ENCODE peak calls at places on chromosomes 7 and 10, in seven cellular contexts. G is fibroblast of villous mesenchyme; E is sigmoid colon; P is CD8-positive, alpha-beta T cell; R is A549; I is B cell; X is BE2C. A is an unnamed sample.

GRCh38 chr7:92699560-92699959 is 109.4 kb upstream of the FAM133B start:
- DNase-seq in R (no peak), I (no peak), E (no peak), P (no peak), X (no peak), G (peak), A (no peak)

GRCh38 chr7:121373177-121373576 is 22.9 kb downstream of the FAM3C start:
- DNase-seq in X (no peak), G (no peak), E (no peak), R (no peak), I (no peak), P (no peak), A (no peak)

GRCh38 chr10:123607386-123607785 is 58.8 kb upstream of the GPR26 start:
- DNase-seq in R (no peak), G (no peak), P (no peak), I (no peak), E (no peak), X (no peak), A (no peak)

GRCh38 chr10:70596110-70596798 is 6.3 kb downstream of the PRF1 start:
- DNase-seq in X (no peak), G (no peak), P (no peak), R (no peak), I (no peak), E (no peak), A (no peak)

GRCh38 chr7:100406767-100407166 is 21.7 kb downstream of the ZCWPW1 start:
- DNase-seq in R (no peak), I (no peak), G (peak), P (no peak), E (no peak), X (no peak), A (peak)

GRCh38 chr7:26534649-26535482 is 243.2 kb downstream of the SNX10 start:
- DNase-seq in R (no peak), I (no peak), P (no peak), G (no peak), X (no peak), E (no peak), A (no peak)

GRCh38 chr10:7046615-7047014 is 364.2 kb downstream of the SFMBT2 start:
- DNase-seq in G (no peak), E (no peak), X (no peak), I (peak), P (no peak), R (no peak), A (no peak)

GRCh38 chr7:80508440-80508839 is 3.4 kb downstream of the GNAT3 start:
- DNase-seq in E (no peak), X (no peak), G (peak), I (no peak), R (no peak), P (no peak), A (no peak)

GRCh38 chr7:106313456-106313891 is 28.7 kb upstream of the NAMPT start:
- DNase-seq in G (peak), E (no peak), P (no peak), X (no peak), R (no peak), I (no peak), A (peak)

GRCh38 chr10:92240289-92241157 is 50.4 kb downstream of the CPEB3 start:
- DNase-seq in P (peak), G (peak), E (peak), I (peak), R (peak), X (peak), A (peak)

GRCh38 chr7:39252916-39253315 is 275.2 kb downstream of the POU6F2 start:
- DNase-seq in X (no peak), R (no peak), E (no peak), G (no peak), I (no peak), P (no peak), A (no peak)

GRCh38 chr10:123759496-123760070 is 93.4 kb downstream of the GPR26 start:
- DNase-seq in P (no peak), R (no peak), E (no peak), G (no peak), I (no peak), X (no peak), A (no peak)

GRCh38 chr10:72099054-72099921 is 10.9 kb upstream of the SPOCK2 start:
- DNase-seq in I (no peak), P (no peak), X (no peak), R (no peak), G (peak), E (no peak), A (no peak)

GRCh38 chr10:122128357-122128756 is 139.4 kb downstream of the TACC2 start:
- DNase-seq in X (no peak), I (no peak), E (peak), P (no peak), R (no peak), G (peak), A (no peak)

GRCh38 chr10:44593952-44594351 is 209.1 kb upstream of the CXCL12 start:
- DNase-seq in E (no peak), G (no peak), X (no peak), I (no peak), R (no peak), P (no peak), A (no peak)

GRCh38 chr7:156223935-156224334 is 411.7 kb upstream of the SHH start:
- DNase-seq in R (no peak), G (no peak), X (no peak), P (no peak), I (no peak), E (no peak), A (no peak)

GRCh38 chr7:134770676-134771075 is 8.8 kb upstream of the CALD1 start:
- DNase-seq in R (no peak), P (no peak), I (no peak), E (no peak), X (no peak), G (no peak), A (no peak)

GRCh38 chr10:1507436-1507835 is 229.9 kb downstream of the ADARB2 start:
- DNase-seq in X (no peak), I (no peak), P (no peak), E (no peak), G (no peak), R (no peak), A (no peak)

GRCh38 chr10:77932016-77932715 is 5.6 kb upstream of the DLG5 start:
- DNase-seq in R (no peak), G (no peak), P (no peak), X (no peak), I (no peak), E (no peak), A (no peak)

GRCh38 chr7:4993471-4993870 is 34.5 kb upstream of the MMD2 start:
- DNase-seq in X (no peak), P (no peak), E (no peak), R (no peak), I (no peak), G (no peak), A (no peak)

GRCh38 chr7:79453266-79453557 is 255 bp downstream of the MAGI2 start:
- DNase-seq in P (no peak), X (no peak), I (no peak), E (no peak), G (no peak), R (peak), A (no peak)

GRCh38 chr10:80506836-80507483 is 30.7 kb upstream of the SH2D4B start:
- DNase-seq in X (no peak), I (no peak), R (no peak), G (no peak), P (no peak), E (peak), A (no peak)

GRCh38 chr7:131555565-131556054 is 818 bp downstream of the PODXL start:
- DNase-seq in G (no peak), R (no peak), I (peak), X (no peak), P (no peak), E (peak), A (no peak)

GRCh38 chr10:15485684-15486316 is 114.7 kb upstream of the FAM171A1 start:
- DNase-seq in P (no peak), R (no peak), I (no peak), E (no peak), X (no peak), G (no peak), A (peak)

GRCh38 chr7:150926066-150926465 is 52.1 kb downstream of the KCNH2 start:
- DNase-seq in E (no peak), X (no peak), P (no peak), G (no peak), I (no peak), R (no peak), A (no peak)

GRCh38 chr10:31521432-31521831 is 202.4 kb downstream of the ZEB1 start:
- DNase-seq in R (no peak), X (no peak), E (no peak), G (no peak), I (no peak), P (no peak), A (no peak)

GRCh38 chr10:100814751-100815474 is 69.5 kb downstream of the PAX2 start:
- DNase-seq in I (no peak), G (no peak), E (no peak), R (no peak), P (no peak), X (no peak), A (no peak)

DNA sequence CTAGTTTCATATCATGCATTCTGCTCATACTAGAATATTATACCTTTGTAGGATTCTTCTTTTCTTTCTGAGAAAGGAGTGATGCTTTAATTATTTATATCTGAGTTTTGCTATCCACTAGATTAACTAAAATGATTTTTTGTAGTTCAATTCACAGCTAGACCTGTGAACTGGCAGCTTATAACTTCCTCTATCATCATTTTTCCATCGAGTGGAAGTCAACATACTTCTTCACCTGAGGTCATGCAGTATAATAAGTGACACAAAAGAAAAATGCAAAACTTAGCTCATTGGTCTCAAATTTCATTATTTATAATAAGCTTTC is 8.0 kb downstream of the LRRN3 start:
- DNase-seq in X (no peak), E (no peak), G (no peak), R (no peak), P (no peak), I (no peak), A (no peak)
- TF ChIP-seq CTCF in X (no peak), E (no peak), G (no peak), R (no peak), P (peak), I (no peak), A (no peak)

GRCh38 chr10:115436999-115437398 is 343.8 kb downstream of the ATRNL1 start:
- DNase-seq in P (no peak), G (no peak), I (no peak), R (no peak), E (no peak), X (no peak), A (no peak)

DNA sequence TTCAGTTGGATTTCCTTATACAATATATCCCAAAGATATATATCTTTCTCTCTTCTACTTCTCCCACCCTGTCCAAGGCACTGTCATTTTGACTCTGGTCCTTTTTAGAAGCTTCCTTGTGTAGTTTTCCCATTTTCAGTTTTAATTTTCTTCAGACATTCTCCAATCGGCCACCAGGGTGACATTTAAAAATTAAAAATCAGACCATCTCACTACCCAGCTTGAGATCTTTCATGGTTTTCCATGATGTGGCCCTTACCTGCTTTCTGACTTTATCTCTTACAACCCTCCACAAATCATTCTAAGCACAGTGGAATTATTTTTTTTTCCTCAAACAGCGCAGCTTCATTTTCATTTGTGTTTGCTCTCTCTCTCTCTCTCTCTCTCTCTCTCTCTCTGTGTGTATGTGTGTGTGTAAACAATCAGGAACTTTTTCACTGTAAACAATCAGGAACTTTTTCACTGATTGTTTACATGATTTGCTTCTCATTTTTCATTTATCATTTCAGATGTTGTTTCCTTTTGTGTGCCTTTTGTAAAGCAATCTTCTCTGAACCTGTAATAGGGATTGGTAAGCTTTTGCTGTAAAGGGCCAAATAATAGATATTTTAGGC is 348.8 kb downstream of the ATRNL1 start:
- DNase-seq in E (no peak), R (no peak), P (no peak), G (no peak), X (no peak), I (no peak), A (no peak)
- TF ChIP-seq CTCF in E (no peak), R (no peak), P (no peak), G (no peak), X (peak), I (no peak), A (no peak)

GRCh38 chr7:49776994-49777393 is 3.6 kb downstream of the VWC2 start:
- DNase-seq in R (no peak), I (no peak), G (no peak), E (no peak), P (no peak), X (no peak), A (no peak)
- TF ChIP-seq CTCF in R (no peak), I (no peak), G (no peak), E (no peak), P (no peak), X (peak), A (no peak)

GRCh38 chr7:133051066-133051465 is 30.8 kb downstream of the CHCHD3 start:
- DNase-seq in G (peak), E (no peak), I (peak), P (no peak), X (peak), R (no peak), A (no peak)
- TF ChIP-seq CTCF in G (peak), E (no peak), I (peak), P (no peak), X (peak), R (no peak), A (peak)

GRCh38 chr7:116588641-116589594 is 64.1 kb downstream of the CAV1 start:
- DNase-seq in R (peak), P (no peak), E (no peak), I (peak), G (peak), X (no peak), A (no peak)

GRCh38 chr7:116591202-116592040 is 66.6 kb downstream of the CAV1 start:
- DNase-seq in G (peak), X (no peak), R (no peak), P (no peak), E (no peak), I (peak), A (no peak)

GRCh38 chr7:116585967-116586366 is 61.1 kb downstream of the CAV1 start:
- DNase-seq in R (no peak), E (no peak), P (no peak), I (no peak), G (no peak), X (no peak), A (no peak)

GRCh38 chr7:116585392-116585791 is 60.6 kb downstream of the CAV1 start:
- DNase-seq in X (no peak), P (no peak), R (no peak), I (no peak), G (no peak), E (no peak), A (no peak)

DNA sequence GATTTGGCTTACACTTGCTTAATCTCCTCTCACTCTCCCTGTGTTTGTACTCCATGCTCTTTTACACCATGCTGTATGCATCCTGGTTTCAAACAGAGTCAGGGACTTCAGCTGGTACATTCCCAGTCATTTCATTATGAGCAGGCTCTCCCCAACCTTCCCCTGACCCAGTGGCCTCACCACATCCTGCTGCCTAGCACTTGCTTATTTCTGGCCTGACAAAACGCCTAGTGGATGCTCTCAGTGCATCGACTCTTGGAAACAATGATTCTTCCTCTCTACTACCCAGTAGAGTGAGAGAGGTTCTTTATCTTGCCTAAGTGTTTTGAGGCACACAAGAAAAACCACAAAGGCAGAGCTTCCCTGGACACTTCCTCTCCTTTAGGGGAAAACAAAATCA is 63.4 kb downstream of the CAV1 start:
- DNase-seq in E (no peak), P (no peak), R (no peak), X (no peak), G (peak), I (no peak), A (peak)
- TF ChIP-seq CTCF in E (no peak), P (no peak), R (no peak), X (no peak), G (no peak), I (no peak), A (peak)

A was measured in AG09309.